ENCODE peak calls at places on chromosome 10, in ten cellular contexts. L is left ventricle myocardium inferior, D is heart right ventricle, Z is astrocyte of the spinal cord, O is NB4, S is coronary artery, A is epithelial cell of proximal tubule, P is GM23338, R is BJ, W is Panc1. E is an unnamed sample.

GRCh38 chr10:101217450-101218281 is 11.6 kb downstream of the LBX1 start:
- DNase-seq in L (no peak), D (no peak), Z (no peak), O (no peak), S (no peak), A (no peak), P (peak), R (no peak), W (no peak), E (no peak)

GRCh38 chr10:119776536-119776935 is 50.7 kb downstream of the INPP5F start:
- DNase-seq in L (no peak), D (no peak), Z (no peak), O (no peak), S (no peak), A (no peak), P (no peak), R (no peak), W (no peak), E (no peak)

GRCh38 chr10:120581496-120581895 is 124.5 kb downstream of the PLPP4 start:
- DNase-seq in L (no peak), D (no peak), Z (no peak), O (no peak), S (no peak), A (no peak), P (peak), R (no peak), W (no peak), E (no peak)

GRCh38 chr10:9302142-9302746 is 1247.8 kb downstream of the GATA3 start:
- DNase-seq in L (no peak), D (peak), Z (peak), O (peak), S (no peak), A (peak), P (peak), R (peak), W (peak), E (no peak)

GRCh38 chr10:132510174-132510611 is 27.4 kb upstream of the INPP5A start:
- DNase-seq in L (no peak), D (no peak), Z (no peak), O (no peak), S (peak), A (no peak), P (no peak), R (no peak), W (no peak), E (no peak)

GRCh38 chr10:5291501-5292195 is 73.1 kb upstream of the UCN3 start:
- DNase-seq in L (peak), D (peak), Z (peak), O (peak), S (no peak), A (peak), P (no peak), R (peak), W (no peak), E (peak)

GRCh38 chr10:37856881-37857286 is 526 bp downstream of the ZNF248 start:
- DNase-seq in L (peak), D (peak), Z (no peak), O (no peak), S (peak), A (no peak), P (peak), R (no peak), W (no peak), E (peak)

GRCh38 chr10:18233775-18234174 is 93.6 kb downstream of the CACNB2 start:
- DNase-seq in L (peak), D (peak), Z (no peak), O (peak), S (no peak), A (peak), P (peak), R (no peak), W (no peak), E (no peak)

GRCh38 chr10:120392671-120393079 is 64.4 kb upstream of the PLPP4 start:
- DNase-seq in L (no peak), D (no peak), Z (no peak), O (no peak), S (no peak), A (peak), P (no peak), R (no peak), W (no peak), E (no peak)

GRCh38 chr10:73248259-73248724 is 1.2 kb upstream of the DNAJC9 start:
- DNase-seq in L (no peak), D (no peak), Z (no peak), O (peak), S (no peak), A (no peak), P (no peak), R (no peak), W (no peak), E (no peak)

GRCh38 chr10:68988530-68989316 is at the start of gene KIFBP:
- DNase-seq in L (peak), D (peak), Z (peak), O (peak), S (peak), A (peak), P (peak), R (peak), W (peak), E (peak)
- TF ChIP-seq CTCF in L (peak), D (peak), Z (peak), O (peak), S (no peak), A (peak), P (peak), R (peak), W (peak), E (no peak)

DNA sequence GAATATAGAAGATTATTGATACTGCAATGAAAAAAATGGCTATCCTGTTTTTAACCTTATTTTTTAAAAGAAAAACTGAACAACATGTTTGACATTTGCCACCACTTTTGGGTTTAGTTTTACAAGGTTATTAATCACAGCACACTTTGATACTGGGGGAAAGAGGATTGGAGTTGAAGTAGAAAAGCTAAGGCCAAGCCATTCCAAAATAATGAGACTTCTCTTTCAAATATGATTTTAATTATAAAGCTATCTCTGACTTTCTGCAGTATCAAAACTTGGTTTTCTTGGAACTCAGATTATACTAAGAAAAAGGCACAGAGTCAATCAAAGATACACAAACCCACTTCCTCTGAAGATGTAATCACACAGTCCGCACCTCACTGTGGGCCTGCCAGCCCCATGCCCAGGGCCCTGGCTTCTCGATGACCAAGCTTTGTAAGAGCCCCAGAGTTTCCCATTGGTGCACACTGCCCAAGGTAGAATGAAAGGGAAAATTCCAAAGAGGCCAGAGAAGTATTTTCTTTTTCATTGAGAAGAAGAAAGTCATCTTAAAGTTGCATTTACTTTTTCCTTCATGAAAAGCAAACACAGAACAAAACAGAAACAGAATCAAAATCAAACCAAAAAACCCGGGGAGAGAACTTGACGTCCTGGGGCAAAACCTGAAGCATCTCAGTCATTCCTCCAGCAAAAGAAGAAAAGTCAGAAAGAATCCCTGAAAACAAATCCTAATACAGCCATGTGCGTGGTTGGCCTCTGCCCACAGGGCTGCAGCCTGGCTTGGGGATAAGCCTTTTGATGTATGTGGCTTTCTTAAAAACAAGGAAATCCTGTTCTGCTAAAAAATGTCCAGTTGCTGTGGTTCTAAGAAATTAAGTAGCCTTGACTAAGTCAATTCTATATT is 187.7 kb upstream of the KLF6 start:
- DNase-seq in L (no peak), D (no peak), Z (peak), O (no peak), S (no peak), A (no peak), P (no peak), R (no peak), W (no peak), E (no peak)
- H3K4me3 ChIP-seq in L (no peak), D (no peak), Z (no peak), O (no peak), S (no peak), A (no peak), P (no peak), R (no peak), W (no peak), E (no peak)

DNA sequence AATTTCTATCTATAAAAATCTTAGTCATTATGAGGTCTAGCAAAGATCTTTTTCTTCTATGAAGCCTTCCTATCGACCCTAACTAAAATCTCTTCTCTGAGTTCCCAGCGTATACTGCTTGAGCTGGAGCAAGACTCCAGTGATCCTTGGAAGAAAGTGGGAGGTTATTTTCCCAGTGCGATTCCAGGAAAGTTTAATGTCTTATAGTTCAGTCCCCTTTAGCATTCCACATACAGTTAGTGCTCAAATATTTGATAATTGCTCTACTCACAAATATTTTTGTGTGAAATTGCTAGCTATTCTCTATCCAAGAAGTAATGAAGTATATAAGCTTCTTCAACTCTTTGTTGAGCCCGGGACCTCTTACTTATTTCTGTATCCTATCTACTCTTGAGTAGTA is 47.7 kb downstream of the ZEB1 start:
- DNase-seq in L (no peak), D (no peak), Z (no peak), O (no peak), S (no peak), A (no peak), P (no peak), R (no peak), W (no peak), E (no peak)
- TF ChIP-seq CTCF in L (no peak), D (no peak), Z (no peak), O (no peak), S (no peak), A (no peak), P (no peak), R (no peak), W (no peak), E (no peak)

DNA sequence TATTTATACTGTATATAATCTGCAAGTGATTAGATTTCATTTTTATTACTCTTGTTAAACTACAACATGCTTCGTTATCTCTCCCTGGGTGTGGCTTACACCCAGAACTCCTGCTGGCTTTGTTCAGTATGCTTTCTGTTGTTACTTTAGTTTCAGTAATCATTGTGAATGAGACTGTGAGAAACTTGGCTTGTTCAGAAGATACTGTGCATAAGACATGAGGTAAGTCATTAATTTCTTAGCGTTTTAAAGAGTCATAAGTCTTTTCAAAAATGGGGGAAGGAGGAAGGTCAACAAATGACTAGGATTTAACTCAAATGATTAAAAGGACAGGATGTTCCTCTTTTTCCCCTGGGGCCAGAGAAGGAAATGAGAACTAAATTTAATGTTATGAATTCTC is 11.6 kb upstream of the ADD3 start:
- DNase-seq in L (no peak), D (no peak), Z (no peak), O (peak), S (no peak), A (no peak), P (no peak), R (no peak), W (no peak), E (no peak)
- H3K4me3 ChIP-seq in L (no peak), D (no peak), Z (no peak), O (no peak), S (no peak), A (no peak), P (no peak), R (no peak), W (no peak), E (no peak)

GRCh38 chr10:123446449-123447156 is 219.6 kb upstream of the GPR26 start:
- DNase-seq in L (no peak), D (no peak), Z (no peak), O (no peak), S (no peak), A (no peak), P (no peak), R (no peak), W (no peak), E (no peak)
- TF ChIP-seq CTCF in L (no peak), D (no peak), Z (no peak), O (no peak), S (no peak), A (no peak), P (no peak), R (no peak), W (no peak), E (no peak)